ENCODE peak calls at places on chromosomes 2 and 18, in nine cellular contexts. F is NCI-H1092 treated with DMSO at 0.1 percent for 48 hours; T is A172; Y is LoVo; S is stimulated activated CD8-positive, alpha-beta memory T cell treated with anti-CD3 and anti-CD28 coated beads, Interleukin-4, amount 100 ng/mL, for 1 hour; V is amygdala; D is NAMALWA; I is DMS153; E is activated naive CD4-positive, alpha-beta T cell treated with anti-CD3 and anti-CD28 coated beads, Interleukin-2, amount 10 ng/mL, durations not matched to agents 7 days and 5 days. W is an unnamed sample.

GRCh38 chr18:48923746-48924580 is 26.8 kb downstream of the SMAD7 start:
- DNase-seq in V (no peak), E (no peak), Y (no peak), D (no peak), F (no peak), I (no peak), S (no peak), T (peak), W (no peak)

GRCh38 chr2:133658020-133658903 is 90.0 kb upstream of the NCKAP5 start:
- DNase-seq in D (no peak), I (no peak), E (no peak), S (no peak), Y (no peak), V (no peak), T (peak), F (no peak), W (no peak)

GRCh38 chr2:23480991-23481797 is 96.2 kb downstream of the KLHL29 start:
- DNase-seq in I (no peak), T (peak), V (no peak), F (no peak), Y (peak), D (no peak), S (no peak), E (no peak), W (no peak)

GRCh38 chr18:1527805-1528204 is 623.1 kb downstream of the ADCYAP1 start:
- DNase-seq in S (no peak), D (no peak), Y (no peak), I (no peak), E (no peak), F (no peak), V (no peak), T (no peak), W (no peak)

GRCh38 chr2:74499940-74500577 is 656 bp upstream of the LBX2 start:
- DNase-seq in V (no peak), S (no peak), D (no peak), Y (no peak), T (no peak), F (no peak), E (no peak), I (no peak), W (no peak)

GRCh38 chr2:143720093-143720664 is 591.0 kb downstream of the ARHGAP15 start:
- DNase-seq in Y (no peak), I (peak), E (no peak), V (no peak), F (no peak), S (no peak), T (no peak), D (no peak), W (peak)

GRCh38 chr2:99198103-99198841 is 17.3 kb downstream of the MRPL30 start:
- DNase-seq in T (no peak), S (no peak), I (no peak), Y (no peak), V (no peak), D (no peak), E (no peak), F (no peak), W (no peak)

GRCh38 chr2:136116111-136116812 is 1.7 kb downstream of the CXCR4 start:
- DNase-seq in V (no peak), I (no peak), Y (no peak), E (peak), S (peak), F (no peak), D (peak), T (no peak), W (no peak)

GRCh38 chr18:10398571-10398970 is 55.9 kb upstream of the APCDD1 start:
- DNase-seq in S (no peak), T (no peak), V (no peak), Y (no peak), I (no peak), F (no peak), E (no peak), D (no peak), W (no peak)

GRCh38 chr2:215882689-215883088 is 130.7 kb downstream of the MREG start:
- DNase-seq in F (no peak), E (no peak), T (no peak), D (no peak), S (no peak), I (no peak), Y (no peak), V (no peak), W (no peak)

GRCh38 chr2:120732506-120733237 is 3.0 kb upstream of the GLI2 start:
- DNase-seq in S (no peak), E (no peak), I (no peak), V (no peak), D (no peak), T (no peak), Y (no peak), F (no peak), W (no peak)

GRCh38 chr2:219042157-219042556 is 841 bp upstream of the CFAP65 start:
- DNase-seq in D (no peak), V (no peak), Y (no peak), I (no peak), F (no peak), E (no peak), S (no peak), T (no peak), W (no peak)

GRCh38 chr2:237184192-237184922 is 98.7 kb downstream of the COPS8 start:
- DNase-seq in E (no peak), F (no peak), T (peak), I (no peak), S (no peak), D (no peak), Y (no peak), V (no peak), W (no peak)

GRCh38 chr2:168136392-168136977 is 110.9 kb downstream of the STK39 start:
- DNase-seq in V (no peak), Y (peak), S (no peak), F (peak), I (no peak), D (peak), T (peak), E (no peak), W (no peak)

W was measured in NCI-H774.